ENCODE peak calls at places on chromosomes 2 and 18, in ten cellular contexts. One of them, this sample, is unnamed.

GRCh38 chr2:129895526-129896082 is 83.9 kb upstream of the RAB6C start:
- DNase-seq in T1000: no peak
- DNase-seq in progenitor cell of endocrine pancreas: no peak
- DNase-seq in neural progenitor cell: no peak
- DNase-seq in colonic mucosa: peak
- DNase-seq in neuronal stem cell: no peak
- DNase-seq in CD4-positive, alpha-beta T cell: no peak
- DNase-seq in activated effector memory CD4-positive, alpha-beta T cell treated with anti-CD3 and anti-CD28 coated beads, Interleukin-2, amount 50 U/mL, for 16 hours: no peak
- DNase-seq in GM03348: no peak
- DNase-seq in M059J: no peak
- DNase-seq in this sample: no peak

GRCh38 chr2:18346364-18346763 is 214.1 kb downstream of the RDH14 start:
- DNase-seq in M059J: no peak
- DNase-seq in colonic mucosa: no peak
- DNase-seq in progenitor cell of endocrine pancreas: no peak
- DNase-seq in neuronal stem cell: no peak
- DNase-seq in neural progenitor cell: no peak
- DNase-seq in CD4-positive, alpha-beta T cell: no peak
- DNase-seq in GM03348: no peak
- DNase-seq in T1000: no peak
- DNase-seq in activated effector memory CD4-positive, alpha-beta T cell treated with anti-CD3 and anti-CD28 coated beads, Interleukin-2, amount 50 U/mL, for 16 hours: no peak
- DNase-seq in this sample: no peak

GRCh38 chr2:43139996-43140621 is 86.3 kb downstream of the ZFP36L2 start:
- DNase-seq in T1000: no peak
- DNase-seq in neuronal stem cell: no peak
- DNase-seq in M059J: no peak
- DNase-seq in GM03348: no peak
- DNase-seq in neural progenitor cell: no peak
- DNase-seq in colonic mucosa: no peak
- DNase-seq in activated effector memory CD4-positive, alpha-beta T cell treated with anti-CD3 and anti-CD28 coated beads, Interleukin-2, amount 50 U/mL, for 16 hours: no peak
- DNase-seq in CD4-positive, alpha-beta T cell: peak
- DNase-seq in progenitor cell of endocrine pancreas: no peak
- DNase-seq in this sample: no peak

GRCh38 chr2:204127238-204127637 is 190.7 kb downstream of the ICOS start:
- DNase-seq in progenitor cell of endocrine pancreas: no peak
- DNase-seq in T1000: no peak
- DNase-seq in CD4-positive, alpha-beta T cell: no peak
- DNase-seq in colonic mucosa: no peak
- DNase-seq in neural progenitor cell: no peak
- DNase-seq in M059J: peak
- DNase-seq in GM03348: no peak
- DNase-seq in activated effector memory CD4-positive, alpha-beta T cell treated with anti-CD3 and anti-CD28 coated beads, Interleukin-2, amount 50 U/mL, for 16 hours: no peak
- DNase-seq in neuronal stem cell: no peak
- DNase-seq in this sample: peak

GRCh38 chr18:21085579-21086161 is 25.9 kb downstream of the ROCK1 start:
- DNase-seq in colonic mucosa: no peak
- DNase-seq in T1000: no peak
- DNase-seq in activated effector memory CD4-positive, alpha-beta T cell treated with anti-CD3 and anti-CD28 coated beads, Interleukin-2, amount 50 U/mL, for 16 hours: no peak
- DNase-seq in neuronal stem cell: no peak
- DNase-seq in progenitor cell of endocrine pancreas: no peak
- DNase-seq in CD4-positive, alpha-beta T cell: no peak
- DNase-seq in neural progenitor cell: no peak
- DNase-seq in GM03348: no peak
- DNase-seq in M059J: peak
- DNase-seq in this sample: no peak

GRCh38 chr18:45874501-45875184 is 49.2 kb downstream of the SIGLEC15 start:
- DNase-seq in CD4-positive, alpha-beta T cell: no peak
- DNase-seq in M059J: peak
- DNase-seq in T1000: no peak
- DNase-seq in progenitor cell of endocrine pancreas: no peak
- DNase-seq in colonic mucosa: no peak
- DNase-seq in activated effector memory CD4-positive, alpha-beta T cell treated with anti-CD3 and anti-CD28 coated beads, Interleukin-2, amount 50 U/mL, for 16 hours: peak
- DNase-seq in GM03348: no peak
- DNase-seq in neural progenitor cell: no peak
- DNase-seq in neuronal stem cell: no peak
- DNase-seq in this sample: no peak

GRCh38 chr2:24768601-24769000 is 24.6 kb downstream of the PTRHD1 start:
- DNase-seq in neuronal stem cell: no peak
- DNase-seq in M059J: no peak
- DNase-seq in T1000: no peak
- DNase-seq in CD4-positive, alpha-beta T cell: no peak
- DNase-seq in colonic mucosa: no peak
- DNase-seq in progenitor cell of endocrine pancreas: no peak
- DNase-seq in GM03348: no peak
- DNase-seq in activated effector memory CD4-positive, alpha-beta T cell treated with anti-CD3 and anti-CD28 coated beads, Interleukin-2, amount 50 U/mL, for 16 hours: no peak
- DNase-seq in neural progenitor cell: no peak
- DNase-seq in this sample: no peak

GRCh38 chr18:57581301-57581934 is 5.1 kb downstream of the FECH start:
- DNase-seq in neuronal stem cell: no peak
- DNase-seq in CD4-positive, alpha-beta T cell: no peak
- DNase-seq in neural progenitor cell: no peak
- DNase-seq in M059J: no peak
- DNase-seq in progenitor cell of endocrine pancreas: no peak
- DNase-seq in T1000: no peak
- DNase-seq in activated effector memory CD4-positive, alpha-beta T cell treated with anti-CD3 and anti-CD28 coated beads, Interleukin-2, amount 50 U/mL, for 16 hours: no peak
- DNase-seq in GM03348: no peak
- DNase-seq in colonic mucosa: no peak
- DNase-seq in this sample: no peak

GRCh38 chr18:75455249-75456183 is 28.0 kb upstream of the SMIM21 start:
- DNase-seq in activated effector memory CD4-positive, alpha-beta T cell treated with anti-CD3 and anti-CD28 coated beads, Interleukin-2, amount 50 U/mL, for 16 hours: no peak
- DNase-seq in neuronal stem cell: peak
- DNase-seq in GM03348: peak
- DNase-seq in M059J: no peak
- DNase-seq in T1000: no peak
- DNase-seq in progenitor cell of endocrine pancreas: peak
- DNase-seq in colonic mucosa: no peak
- DNase-seq in CD4-positive, alpha-beta T cell: no peak
- DNase-seq in neural progenitor cell: peak
- DNase-seq in this sample: no peak

GRCh38 chr2:202237787-202238233 is 587 bp downstream of the SUMO1 start:
- DNase-seq in neural progenitor cell: peak
- DNase-seq in GM03348: peak
- DNase-seq in CD4-positive, alpha-beta T cell: no peak
- DNase-seq in activated effector memory CD4-positive, alpha-beta T cell treated with anti-CD3 and anti-CD28 coated beads, Interleukin-2, amount 50 U/mL, for 16 hours: no peak
- DNase-seq in colonic mucosa: peak
- DNase-seq in M059J: peak
- DNase-seq in T1000: no peak
- DNase-seq in progenitor cell of endocrine pancreas: peak
- DNase-seq in neuronal stem cell: peak
- DNase-seq in this sample: peak

GRCh38 chr2:120323214-120323613 is 22.7 kb upstream of the INHBB start:
- DNase-seq in neuronal stem cell: no peak
- DNase-seq in CD4-positive, alpha-beta T cell: no peak
- DNase-seq in colonic mucosa: no peak
- DNase-seq in GM03348: peak
- DNase-seq in neural progenitor cell: no peak
- DNase-seq in M059J: no peak
- DNase-seq in activated effector memory CD4-positive, alpha-beta T cell treated with anti-CD3 and anti-CD28 coated beads, Interleukin-2, amount 50 U/mL, for 16 hours: no peak
- DNase-seq in T1000: no peak
- DNase-seq in progenitor cell of endocrine pancreas: no peak
- DNase-seq in this sample: peak

GRCh38 chr2:238098854-238099708 is 1.1 kb upstream of the ESPNL start:
- DNase-seq in T1000: no peak
- DNase-seq in colonic mucosa: peak
- DNase-seq in CD4-positive, alpha-beta T cell: no peak
- DNase-seq in neural progenitor cell: no peak
- DNase-seq in GM03348: no peak
- DNase-seq in activated effector memory CD4-positive, alpha-beta T cell treated with anti-CD3 and anti-CD28 coated beads, Interleukin-2, amount 50 U/mL, for 16 hours: peak
- DNase-seq in M059J: no peak
- DNase-seq in neuronal stem cell: no peak
- DNase-seq in progenitor cell of endocrine pancreas: no peak
- DNase-seq in this sample: no peak

GRCh38 chr2:188243381-188243780 is 48.3 kb upstream of the GULP1 start:
- DNase-seq in GM03348: no peak
- DNase-seq in progenitor cell of endocrine pancreas: no peak
- DNase-seq in neural progenitor cell: no peak
- DNase-seq in M059J: peak
- DNase-seq in neuronal stem cell: no peak
- DNase-seq in T1000: no peak
- DNase-seq in colonic mucosa: no peak
- DNase-seq in activated effector memory CD4-positive, alpha-beta T cell treated with anti-CD3 and anti-CD28 coated beads, Interleukin-2, amount 50 U/mL, for 16 hours: no peak
- DNase-seq in CD4-positive, alpha-beta T cell: no peak
- DNase-seq in this sample: peak

GRCh38 chr2:128388414-128389032 is 69.9 kb upstream of the HS6ST1 start:
- DNase-seq in CD4-positive, alpha-beta T cell: no peak
- DNase-seq in GM03348: peak
- DNase-seq in colonic mucosa: no peak
- DNase-seq in progenitor cell of endocrine pancreas: no peak
- DNase-seq in neural progenitor cell: no peak
- DNase-seq in T1000: no peak
- DNase-seq in activated effector memory CD4-positive, alpha-beta T cell treated with anti-CD3 and anti-CD28 coated beads, Interleukin-2, amount 50 U/mL, for 16 hours: peak
- DNase-seq in neuronal stem cell: no peak
- DNase-seq in M059J: no peak
- DNase-seq in this sample: no peak

GRCh38 chr2:142874293-142874814 is 3.1 kb upstream of the KYNU start:
- DNase-seq in colonic mucosa: peak
- DNase-seq in neuronal stem cell: no peak
- DNase-seq in M059J: peak
- DNase-seq in activated effector memory CD4-positive, alpha-beta T cell treated with anti-CD3 and anti-CD28 coated beads, Interleukin-2, amount 50 U/mL, for 16 hours: no peak
- DNase-seq in T1000: peak
- DNase-seq in neural progenitor cell: no peak
- DNase-seq in progenitor cell of endocrine pancreas: no peak
- DNase-seq in GM03348: peak
- DNase-seq in CD4-positive, alpha-beta T cell: no peak
- DNase-seq in this sample: peak

GRCh38 chr2:11976090-11976489 is 229.7 kb downstream of the LPIN1 start:
- DNase-seq in activated effector memory CD4-positive, alpha-beta T cell treated with anti-CD3 and anti-CD28 coated beads, Interleukin-2, amount 50 U/mL, for 16 hours: no peak
- DNase-seq in T1000: no peak
- DNase-seq in progenitor cell of endocrine pancreas: no peak
- DNase-seq in CD4-positive, alpha-beta T cell: no peak
- DNase-seq in GM03348: no peak
- DNase-seq in neural progenitor cell: no peak
- DNase-seq in M059J: no peak
- DNase-seq in neuronal stem cell: no peak
- DNase-seq in colonic mucosa: no peak
- DNase-seq in this sample: peak

GRCh38 chr18:21684731-21685130 is 19.8 kb downstream of the ABHD3 start:
- DNase-seq in CD4-positive, alpha-beta T cell: no peak
- DNase-seq in M059J: no peak
- DNase-seq in neural progenitor cell: no peak
- DNase-seq in colonic mucosa: no peak
- DNase-seq in neuronal stem cell: no peak
- DNase-seq in GM03348: no peak
- DNase-seq in progenitor cell of endocrine pancreas: no peak
- DNase-seq in T1000: no peak
- DNase-seq in activated effector memory CD4-positive, alpha-beta T cell treated with anti-CD3 and anti-CD28 coated beads, Interleukin-2, amount 50 U/mL, for 16 hours: no peak
- DNase-seq in this sample: no peak

This sample was measured in MCF 10A.